ENCODE peak calls at places on chromosomes 11 and 22, in four cellular contexts. One of them, this sample, is unnamed. For H3K4me1, the result is how much of the 10 kb centered on the place peaks cover.

GRCh38 chr11:101497292-101497691 is 86.5 kb downstream of the TRPC6 start:
- DNase-seq in neural progenitor cell: no peak
- DNase-seq in cardiac muscle cell: no peak
- DNase-seq in uterus: no peak
- DNase-seq in this sample: no peak

GRCh38 chr11:62880231-62880802 is 379 bp upstream of the SLC3A2 start:
- DNase-seq in neural progenitor cell: no peak
- DNase-seq in uterus: peak
- DNase-seq in cardiac muscle cell: peak
- DNase-seq in this sample: peak

GRCh38 chr22:36725366-36726006 is 21.9 kb upstream of the CACNG2 start:
- DNase-seq in uterus: no peak
- DNase-seq in cardiac muscle cell: no peak
- DNase-seq in neural progenitor cell: peak
- DNase-seq in this sample: no peak

GRCh38 chr22:19523240-19524169 is 705 bp downstream of the CLDN5 start:
- DNase-seq in neural progenitor cell: peak
- DNase-seq in uterus: no peak
- DNase-seq in cardiac muscle cell: peak
- DNase-seq in this sample: no peak

GRCh38 chr22:23068096-23068831 is 2.1 kb upstream of the GNAZ start:
- DNase-seq in neural progenitor cell: no peak
- DNase-seq in cardiac muscle cell: no peak
- DNase-seq in uterus: peak
- DNase-seq in this sample: no peak

GRCh38 chr22:40426671-40427070 is 56.3 kb downstream of the SGSM3 start:
- DNase-seq in cardiac muscle cell: no peak
- DNase-seq in uterus: no peak
- DNase-seq in neural progenitor cell: no peak
- DNase-seq in this sample: no peak

GRCh38 chr22:39534591-39535301 is 2.2 kb upstream of the RPS19BP1 start:
- DNase-seq in neural progenitor cell: peak
- DNase-seq in uterus: peak
- DNase-seq in cardiac muscle cell: peak
- DNase-seq in this sample: no peak

GRCh38 chr11:129930306-129930705 is 34.9 kb upstream of the NFRKB start:
- DNase-seq in neural progenitor cell: no peak
- DNase-seq in cardiac muscle cell: no peak
- DNase-seq in uterus: no peak
- DNase-seq in this sample: no peak

GRCh38 chr22:40310081-40310770 is 36.1 kb upstream of the ADSL start:
- DNase-seq in uterus: peak
- DNase-seq in neural progenitor cell: no peak
- DNase-seq in cardiac muscle cell: no peak
- DNase-seq in this sample: no peak

GRCh38 chr11:133977067-133977681 is 20.4 kb upstream of the IGSF9B start:
- DNase-seq in uterus: no peak
- DNase-seq in cardiac muscle cell: no peak
- DNase-seq in neural progenitor cell: no peak
- DNase-seq in this sample: no peak

GRCh38 chr22:43921361-43921760 is 2.2 kb upstream of the PNPLA3 start:
- DNase-seq in cardiac muscle cell: no peak
- DNase-seq in neural progenitor cell: no peak
- DNase-seq in uterus: no peak
- DNase-seq in this sample: no peak

GRCh38 chr11:76604652-76605241 is 65.8 kb downstream of the LRRC32 start:
- DNase-seq in neural progenitor cell: no peak
- DNase-seq in uterus: no peak
- DNase-seq in cardiac muscle cell: no peak
- DNase-seq in this sample: no peak

GRCh38 chr11:9535189-9535781 is 38.2 kb upstream of the WEE1 start:
- DNase-seq in uterus: peak
- DNase-seq in neural progenitor cell: peak
- DNase-seq in cardiac muscle cell: peak
- DNase-seq in this sample: peak

GRCh38 chr11:65417221-65417701 is 5.3 kb upstream of the NEAT1 start:
- DNase-seq in neural progenitor cell: no peak
- DNase-seq in uterus: peak
- DNase-seq in cardiac muscle cell: no peak
- DNase-seq in this sample: no peak

GRCh38 chr11:65417702-65418430 is 4.7 kb upstream of the NEAT1 start:
- DNase-seq in uterus: peak
- DNase-seq in neural progenitor cell: no peak
- DNase-seq in cardiac muscle cell: peak
- DNase-seq in this sample: no peak

GRCh38 chr11:65418681-65419459 is 3.7 kb upstream of the NEAT1 start:
- DNase-seq in uterus: peak
- DNase-seq in cardiac muscle cell: peak
- DNase-seq in neural progenitor cell: peak
- DNase-seq in this sample: peak

GRCh38 chr11:65419460-65419772 is 3.2 kb upstream of the NEAT1 start:
- DNase-seq in neural progenitor cell: no peak
- DNase-seq in cardiac muscle cell: no peak
- DNase-seq in uterus: peak
- DNase-seq in this sample: no peak

DNA sequence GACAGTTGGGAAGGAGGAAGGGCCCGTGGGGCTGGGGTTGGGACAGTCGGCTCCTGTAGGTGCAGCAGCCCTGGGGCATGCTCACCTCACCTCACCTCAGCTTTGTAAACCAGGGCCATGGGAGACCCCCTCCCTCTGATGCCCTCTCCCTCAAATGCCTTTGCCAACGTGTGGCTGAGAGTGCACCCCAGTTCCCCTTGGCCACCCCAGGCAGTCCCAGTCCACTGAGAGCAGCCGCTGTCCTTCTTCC is 4.2 kb upstream of the NEAT1 start:
- DNase-seq in uterus: no peak
- DNase-seq in neural progenitor cell: no peak
- DNase-seq in cardiac muscle cell: peak
- DNase-seq in this sample: no peak
- H3K4me3 ChIP-seq in uterus: peak
- H3K4me3 ChIP-seq in neural progenitor cell: no peak
- H3K4me3 ChIP-seq in cardiac muscle cell: no peak
- H3K4me3 ChIP-seq in this sample: peak

DNA sequence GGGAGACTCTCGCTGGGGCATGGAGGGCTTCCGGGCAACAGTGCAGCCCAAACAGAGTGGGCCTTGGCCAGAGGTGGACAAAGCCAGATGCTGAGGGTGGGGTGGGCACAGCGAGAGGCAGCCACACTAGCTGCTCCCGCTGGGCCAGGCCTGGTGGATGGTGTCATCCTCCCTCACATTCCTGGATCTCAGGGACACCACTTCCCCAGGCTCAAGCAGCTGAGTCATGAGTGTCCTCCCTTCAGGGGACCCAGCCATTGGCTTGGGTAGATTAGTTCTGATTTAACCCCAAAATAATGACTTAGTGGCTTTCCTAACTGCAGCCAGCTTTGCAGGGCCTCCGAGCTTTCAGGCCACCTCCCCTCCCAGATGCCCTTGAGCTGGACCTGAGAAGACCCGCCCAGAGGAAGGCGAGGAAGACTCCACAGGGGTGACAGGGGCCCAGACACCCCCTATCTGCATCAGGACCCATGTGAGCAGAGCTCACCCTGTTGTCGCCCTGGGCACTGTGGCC is 25.9 kb upstream of the WNT7B start:
- DNase-seq in neural progenitor cell: no peak
- DNase-seq in uterus: no peak
- DNase-seq in cardiac muscle cell: no peak
- DNase-seq in this sample: no peak
- H3K4me1 ChIP-seq in neural progenitor cell: under half
- H3K4me1 ChIP-seq in uterus: under half
- H3K4me1 ChIP-seq in cardiac muscle cell: under half
- H3K4me1 ChIP-seq in this sample: under half

GRCh38 chr11:3164138-3164539 is 971 bp downstream of the OSBPL5 start:
- DNase-seq in uterus: no peak
- DNase-seq in cardiac muscle cell: no peak
- DNase-seq in neural progenitor cell: no peak
- DNase-seq in this sample: no peak
- H3K4me3 ChIP-seq in uterus: peak
- H3K4me3 ChIP-seq in cardiac muscle cell: peak
- H3K4me3 ChIP-seq in neural progenitor cell: peak
- H3K4me3 ChIP-seq in this sample: peak

GRCh38 chr11:43579171-43579918 is 101.2 kb upstream of the HSD17B12 start:
- DNase-seq in cardiac muscle cell: peak
- DNase-seq in neural progenitor cell: peak
- DNase-seq in uterus: no peak
- DNase-seq in this sample: no peak

GRCh38 chr11:43580735-43581369 is 99.7 kb upstream of the HSD17B12 start:
- DNase-seq in cardiac muscle cell: peak
- DNase-seq in neural progenitor cell: peak
- DNase-seq in uterus: no peak
- DNase-seq in this sample: no peak

GRCh38 chr11:43578346-43579170 is 102.0 kb upstream of the HSD17B12 start:
- DNase-seq in uterus: no peak
- DNase-seq in neural progenitor cell: no peak
- DNase-seq in cardiac muscle cell: no peak
- DNase-seq in this sample: no peak

GRCh38 chr11:43581370-43582023 is 99.0 kb upstream of the HSD17B12 start:
- DNase-seq in cardiac muscle cell: no peak
- DNase-seq in uterus: no peak
- DNase-seq in neural progenitor cell: no peak
- DNase-seq in this sample: no peak

DNA sequence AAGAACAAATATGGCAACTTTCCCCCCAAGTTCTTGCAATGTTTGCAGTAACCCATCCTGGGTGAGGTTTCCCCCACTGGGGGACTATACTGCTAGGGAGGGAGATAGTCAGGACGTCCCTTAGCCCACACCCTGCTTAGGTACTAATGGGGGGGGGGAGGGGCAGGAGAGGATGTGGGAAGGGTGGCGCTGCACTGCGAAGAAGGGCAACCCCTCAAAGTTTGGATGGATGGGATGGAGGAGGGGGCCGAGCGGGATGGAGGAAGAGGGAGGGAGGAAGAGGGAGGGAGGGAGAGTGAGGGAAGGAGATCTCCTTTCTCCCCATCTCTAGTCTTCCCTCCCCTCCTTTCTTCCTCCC is 100.6 kb upstream of the HSD17B12 start:
- DNase-seq in uterus: no peak
- DNase-seq in cardiac muscle cell: no peak
- DNase-seq in neural progenitor cell: peak
- DNase-seq in this sample: no peak
- H3K4me1 ChIP-seq in uterus: under half
- H3K4me1 ChIP-seq in cardiac muscle cell: under half
- H3K4me1 ChIP-seq in neural progenitor cell: under half
- H3K4me1 ChIP-seq in this sample: under half

DNA sequence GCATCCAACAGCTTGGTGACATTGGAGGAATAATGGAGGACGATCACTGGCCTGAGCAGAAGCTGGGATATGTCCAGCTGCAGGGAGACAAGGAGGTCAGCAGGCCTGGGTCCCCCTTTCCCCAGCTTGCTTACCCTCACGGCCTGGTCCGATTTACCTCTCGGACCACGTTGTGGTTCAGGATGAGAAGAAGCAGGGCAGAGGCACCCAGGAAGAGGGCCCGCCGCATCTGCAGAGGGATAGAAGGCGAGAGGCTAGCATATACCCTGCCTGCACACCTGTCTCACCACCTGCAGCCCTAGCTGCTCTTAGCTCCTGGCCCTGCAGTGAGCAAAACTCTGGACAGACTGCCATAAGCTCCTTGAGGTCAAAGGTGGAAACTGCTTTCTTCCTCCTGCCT is 1.3 kb downstream of the RNF215 start:
- DNase-seq in neural progenitor cell: no peak
- DNase-seq in uterus: no peak
- DNase-seq in cardiac muscle cell: no peak
- DNase-seq in this sample: no peak
- H3K4me3 ChIP-seq in neural progenitor cell: no peak
- H3K4me3 ChIP-seq in uterus: no peak
- H3K4me3 ChIP-seq in cardiac muscle cell: no peak
- H3K4me3 ChIP-seq in this sample: no peak

GRCh38 chr11:45901646-45902045 is 5.4 kb downstream of the FREY1 start:
- DNase-seq in uterus: no peak
- DNase-seq in cardiac muscle cell: no peak
- DNase-seq in neural progenitor cell: no peak
- DNase-seq in this sample: no peak
- H3K4me1 ChIP-seq in uterus: under half
- H3K4me1 ChIP-seq in cardiac muscle cell: under half
- H3K4me1 ChIP-seq in neural progenitor cell: under half
- H3K4me1 ChIP-seq in this sample: under half

DNA sequence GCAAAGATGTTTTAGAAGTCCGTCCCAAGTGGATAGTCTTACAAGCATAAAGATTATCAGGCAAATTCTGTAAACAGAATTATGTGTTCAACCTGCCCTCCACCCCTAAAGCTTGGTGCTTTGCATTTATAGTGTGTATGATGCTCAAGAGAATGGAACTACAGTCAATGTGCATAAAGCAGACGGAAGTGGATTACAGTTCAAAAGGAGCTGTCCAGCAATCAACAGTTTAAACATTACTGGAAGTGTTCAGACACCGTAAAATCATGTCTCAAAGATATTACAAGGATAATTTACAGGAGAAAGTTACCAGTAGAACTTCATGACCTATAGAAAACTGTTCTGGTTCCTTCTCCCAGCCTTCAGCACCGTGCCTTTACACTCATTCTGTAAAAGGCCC is 1.0 kb downstream of the RIC3 start:
- DNase-seq in cardiac muscle cell: peak
- DNase-seq in neural progenitor cell: peak
- DNase-seq in uterus: no peak
- DNase-seq in this sample: no peak
- H3K4me3 ChIP-seq in cardiac muscle cell: peak
- H3K4me3 ChIP-seq in neural progenitor cell: peak
- H3K4me3 ChIP-seq in uterus: no peak
- H3K4me3 ChIP-seq in this sample: peak